ENCODE peak calls at places on chromosomes 2 and 18, in five cellular contexts. One of them, this sample, is unnamed.

GRCh38 chr2:38353402-38353801 is 23.7 kb downstream of the ATL2 start:
- ATAC-seq in pancreas: no peak
- ATAC-seq in mucosa of descending colon: no peak
- ATAC-seq in activated CD4-positive, alpha-beta T cell treated with anti-CD3 and anti-CD28 coated beads for 36 hours: peak
- ATAC-seq in RWPE2: no peak
- ATAC-seq in this sample: no peak

GRCh38 chr2:121030523-121030922 is 254.5 kb downstream of the TFCP2L1 start:
- ATAC-seq in pancreas: no peak
- ATAC-seq in mucosa of descending colon: no peak
- ATAC-seq in activated CD4-positive, alpha-beta T cell treated with anti-CD3 and anti-CD28 coated beads for 36 hours: no peak
- ATAC-seq in RWPE2: no peak
- ATAC-seq in this sample: no peak

GRCh38 chr2:119491776-119492525 is 32.3 kb downstream of the SCTR start:
- ATAC-seq in pancreas: peak
- ATAC-seq in mucosa of descending colon: peak
- ATAC-seq in activated CD4-positive, alpha-beta T cell treated with anti-CD3 and anti-CD28 coated beads for 36 hours: no peak
- ATAC-seq in RWPE2: peak
- ATAC-seq in this sample: no peak

GRCh38 chr18:31738460-31739407 is 21.9 kb downstream of the SLC25A52 start:
- ATAC-seq in pancreas: no peak
- ATAC-seq in mucosa of descending colon: no peak
- ATAC-seq in activated CD4-positive, alpha-beta T cell treated with anti-CD3 and anti-CD28 coated beads for 36 hours: no peak
- ATAC-seq in RWPE2: no peak
- ATAC-seq in this sample: no peak

GRCh38 chr2:119647440-119648169 is 31.4 kb upstream of the TMEM177 start:
- ATAC-seq in pancreas: peak
- ATAC-seq in mucosa of descending colon: no peak
- ATAC-seq in activated CD4-positive, alpha-beta T cell treated with anti-CD3 and anti-CD28 coated beads for 36 hours: no peak
- ATAC-seq in RWPE2: peak
- ATAC-seq in this sample: no peak

GRCh38 chr2:209790066-209790728 is 18.6 kb downstream of the UNC80 start:
- ATAC-seq in pancreas: no peak
- ATAC-seq in mucosa of descending colon: no peak
- ATAC-seq in activated CD4-positive, alpha-beta T cell treated with anti-CD3 and anti-CD28 coated beads for 36 hours: no peak
- ATAC-seq in RWPE2: no peak
- ATAC-seq in this sample: no peak

GRCh38 chr2:72148975-72149555 is 1.4 kb upstream of the CYP26B1 start:
- ATAC-seq in pancreas: peak
- ATAC-seq in mucosa of descending colon: peak
- ATAC-seq in activated CD4-positive, alpha-beta T cell treated with anti-CD3 and anti-CD28 coated beads for 36 hours: peak
- ATAC-seq in RWPE2: no peak
- ATAC-seq in this sample: no peak

GRCh38 chr2:241659150-241659739 is 21.8 kb downstream of the ATG4B start:
- ATAC-seq in pancreas: peak
- ATAC-seq in mucosa of descending colon: peak
- ATAC-seq in activated CD4-positive, alpha-beta T cell treated with anti-CD3 and anti-CD28 coated beads for 36 hours: peak
- ATAC-seq in RWPE2: peak
- ATAC-seq in this sample: no peak

GRCh38 chr2:170421175-170421687 is 243.3 kb downstream of the MYO3B start:
- ATAC-seq in pancreas: no peak
- ATAC-seq in mucosa of descending colon: peak
- ATAC-seq in activated CD4-positive, alpha-beta T cell treated with anti-CD3 and anti-CD28 coated beads for 36 hours: no peak
- ATAC-seq in RWPE2: peak
- ATAC-seq in this sample: no peak

GRCh38 chr18:48790869-48791635 is 159.7 kb downstream of the SMAD7 start:
- ATAC-seq in pancreas: no peak
- ATAC-seq in mucosa of descending colon: no peak
- ATAC-seq in activated CD4-positive, alpha-beta T cell treated with anti-CD3 and anti-CD28 coated beads for 36 hours: no peak
- ATAC-seq in RWPE2: no peak
- ATAC-seq in this sample: no peak

GRCh38 chr18:8242306-8242705 is 366.9 kb upstream of the RAB12 start:
- ATAC-seq in pancreas: no peak
- ATAC-seq in mucosa of descending colon: no peak
- ATAC-seq in activated CD4-positive, alpha-beta T cell treated with anti-CD3 and anti-CD28 coated beads for 36 hours: no peak
- ATAC-seq in RWPE2: no peak
- ATAC-seq in this sample: no peak

GRCh38 chr18:46274266-46274665 is 170.1 kb downstream of the HAUS1 start:
- ATAC-seq in pancreas: no peak
- ATAC-seq in mucosa of descending colon: peak
- ATAC-seq in activated CD4-positive, alpha-beta T cell treated with anti-CD3 and anti-CD28 coated beads for 36 hours: no peak
- ATAC-seq in RWPE2: peak
- ATAC-seq in this sample: no peak

GRCh38 chr2:171325886-171326585 is 107.8 kb downstream of the METTL8 start:
- ATAC-seq in pancreas: no peak
- ATAC-seq in mucosa of descending colon: peak
- ATAC-seq in activated CD4-positive, alpha-beta T cell treated with anti-CD3 and anti-CD28 coated beads for 36 hours: peak
- ATAC-seq in RWPE2: no peak
- ATAC-seq in this sample: peak

GRCh38 chr2:68368657-68369339 is 3.7 kb downstream of the PLEK start:
- ATAC-seq in pancreas: no peak
- ATAC-seq in mucosa of descending colon: peak
- ATAC-seq in activated CD4-positive, alpha-beta T cell treated with anti-CD3 and anti-CD28 coated beads for 36 hours: no peak
- ATAC-seq in RWPE2: peak
- ATAC-seq in this sample: no peak

GRCh38 chr2:172710584-172711024 is 25.0 kb upstream of the RAPGEF4 start:
- ATAC-seq in pancreas: peak
- ATAC-seq in mucosa of descending colon: peak
- ATAC-seq in activated CD4-positive, alpha-beta T cell treated with anti-CD3 and anti-CD28 coated beads for 36 hours: no peak
- ATAC-seq in RWPE2: peak
- ATAC-seq in this sample: no peak

GRCh38 chr2:6944546-6944945 is 27.3 kb downstream of the RNF144A start:
- ATAC-seq in pancreas: no peak
- ATAC-seq in mucosa of descending colon: no peak
- ATAC-seq in activated CD4-positive, alpha-beta T cell treated with anti-CD3 and anti-CD28 coated beads for 36 hours: no peak
- ATAC-seq in RWPE2: no peak
- ATAC-seq in this sample: no peak

GRCh38 chr2:224379986-224380385 is 21.9 kb downstream of the FAM124B start:
- ATAC-seq in pancreas: peak
- ATAC-seq in mucosa of descending colon: no peak
- ATAC-seq in activated CD4-positive, alpha-beta T cell treated with anti-CD3 and anti-CD28 coated beads for 36 hours: no peak
- ATAC-seq in RWPE2: no peak
- ATAC-seq in this sample: no peak

GRCh38 chr18:48167901-48168300 is 237.4 kb upstream of the SMAD2 start:
- ATAC-seq in pancreas: peak
- ATAC-seq in mucosa of descending colon: peak
- ATAC-seq in activated CD4-positive, alpha-beta T cell treated with anti-CD3 and anti-CD28 coated beads for 36 hours: no peak
- ATAC-seq in RWPE2: no peak
- ATAC-seq in this sample: no peak

GRCh38 chr2:112685167-112685884 is 35.5 kb upstream of the NT5DC4 start:
- ATAC-seq in pancreas: no peak
- ATAC-seq in mucosa of descending colon: no peak
- ATAC-seq in activated CD4-positive, alpha-beta T cell treated with anti-CD3 and anti-CD28 coated beads for 36 hours: no peak
- ATAC-seq in RWPE2: peak
- ATAC-seq in this sample: no peak

GRCh38 chr2:177289824-177290632 is 25.5 kb upstream of the NFE2L2 start:
- ATAC-seq in pancreas: no peak
- ATAC-seq in mucosa of descending colon: peak
- ATAC-seq in activated CD4-positive, alpha-beta T cell treated with anti-CD3 and anti-CD28 coated beads for 36 hours: peak
- ATAC-seq in RWPE2: no peak
- ATAC-seq in this sample: peak

GRCh38 chr18:39564716-39565115 is 1999.1 kb upstream of the CELF4 start:
- ATAC-seq in pancreas: no peak
- ATAC-seq in mucosa of descending colon: no peak
- ATAC-seq in activated CD4-positive, alpha-beta T cell treated with anti-CD3 and anti-CD28 coated beads for 36 hours: no peak
- ATAC-seq in RWPE2: no peak
- ATAC-seq in this sample: no peak

GRCh38 chr2:8408560-8409460 is 273.0 kb upstream of the ID2 start:
- ATAC-seq in pancreas: no peak
- ATAC-seq in mucosa of descending colon: no peak
- ATAC-seq in activated CD4-positive, alpha-beta T cell treated with anti-CD3 and anti-CD28 coated beads for 36 hours: peak
- ATAC-seq in RWPE2: no peak
- ATAC-seq in this sample: peak

GRCh38 chr2:85719609-85720240 is 25.6 kb downstream of the GNLY start:
- ATAC-seq in pancreas: no peak
- ATAC-seq in mucosa of descending colon: no peak
- ATAC-seq in activated CD4-positive, alpha-beta T cell treated with anti-CD3 and anti-CD28 coated beads for 36 hours: no peak
- ATAC-seq in RWPE2: no peak
- ATAC-seq in this sample: no peak

GRCh38 chr2:179671314-179671713 is 190.1 kb downstream of the ZNF385B start:
- ATAC-seq in pancreas: no peak
- ATAC-seq in mucosa of descending colon: no peak
- ATAC-seq in activated CD4-positive, alpha-beta T cell treated with anti-CD3 and anti-CD28 coated beads for 36 hours: no peak
- ATAC-seq in RWPE2: no peak
- ATAC-seq in this sample: no peak

GRCh38 chr2:70190086-70190412 is 770 bp downstream of the C2orf42 start:
- ATAC-seq in pancreas: peak
- ATAC-seq in mucosa of descending colon: peak
- ATAC-seq in activated CD4-positive, alpha-beta T cell treated with anti-CD3 and anti-CD28 coated beads for 36 hours: no peak
- ATAC-seq in RWPE2: no peak
- ATAC-seq in this sample: no peak

GRCh38 chr2:217638533-217638932 is 364.3 kb downstream of the TNS1 start:
- ATAC-seq in pancreas: no peak
- ATAC-seq in mucosa of descending colon: no peak
- ATAC-seq in activated CD4-positive, alpha-beta T cell treated with anti-CD3 and anti-CD28 coated beads for 36 hours: no peak
- ATAC-seq in RWPE2: no peak
- ATAC-seq in this sample: no peak

GRCh38 chr2:105144941-105145300 is 96.6 kb upstream of the GPR45 start:
- ATAC-seq in pancreas: no peak
- ATAC-seq in mucosa of descending colon: no peak
- ATAC-seq in activated CD4-positive, alpha-beta T cell treated with anti-CD3 and anti-CD28 coated beads for 36 hours: peak
- ATAC-seq in RWPE2: no peak
- ATAC-seq in this sample: peak

GRCh38 chr2:105943977-105944376 is 199.3 kb downstream of the NCK2 start:
- ATAC-seq in pancreas: no peak
- ATAC-seq in mucosa of descending colon: no peak
- ATAC-seq in activated CD4-positive, alpha-beta T cell treated with anti-CD3 and anti-CD28 coated beads for 36 hours: no peak
- ATAC-seq in RWPE2: no peak
- ATAC-seq in this sample: no peak

GRCh38 chr2:45353879-45354278 is 257.2 kb downstream of the SRBD1 start:
- ATAC-seq in pancreas: no peak
- ATAC-seq in mucosa of descending colon: peak
- ATAC-seq in activated CD4-positive, alpha-beta T cell treated with anti-CD3 and anti-CD28 coated beads for 36 hours: no peak
- ATAC-seq in RWPE2: peak
- ATAC-seq in this sample: no peak

GRCh38 chr2:128306081-128306930 is 12.4 kb downstream of the HS6ST1 start:
- ATAC-seq in pancreas: peak
- ATAC-seq in mucosa of descending colon: peak
- ATAC-seq in activated CD4-positive, alpha-beta T cell treated with anti-CD3 and anti-CD28 coated beads for 36 hours: no peak
- ATAC-seq in RWPE2: peak
- ATAC-seq in this sample: no peak

GRCh38 chr2:98846041-98846440 is 90.0 kb downstream of the CRACDL start:
- ATAC-seq in pancreas: no peak
- ATAC-seq in mucosa of descending colon: no peak
- ATAC-seq in activated CD4-positive, alpha-beta T cell treated with anti-CD3 and anti-CD28 coated beads for 36 hours: no peak
- ATAC-seq in RWPE2: no peak
- ATAC-seq in this sample: no peak

GRCh38 chr2:196464311-196464710 is 175.2 kb upstream of the CCDC150 start:
- ATAC-seq in pancreas: no peak
- ATAC-seq in mucosa of descending colon: no peak
- ATAC-seq in activated CD4-positive, alpha-beta T cell treated with anti-CD3 and anti-CD28 coated beads for 36 hours: no peak
- ATAC-seq in RWPE2: no peak
- ATAC-seq in this sample: no peak

GRCh38 chr2:157777425-157777824 is 98.7 kb downstream of the ACVR1 start:
- ATAC-seq in pancreas: peak
- ATAC-seq in mucosa of descending colon: no peak
- ATAC-seq in activated CD4-positive, alpha-beta T cell treated with anti-CD3 and anti-CD28 coated beads for 36 hours: no peak
- ATAC-seq in RWPE2: no peak
- ATAC-seq in this sample: no peak

GRCh38 chr2:59301466-59302402 is 1060.6 kb upstream of the FANCL start:
- ATAC-seq in pancreas: peak
- ATAC-seq in mucosa of descending colon: peak
- ATAC-seq in activated CD4-positive, alpha-beta T cell treated with anti-CD3 and anti-CD28 coated beads for 36 hours: peak
- ATAC-seq in RWPE2: peak
- ATAC-seq in this sample: no peak

GRCh38 chr2:67540962-67541361 is 143.8 kb downstream of the ETAA1 start:
- ATAC-seq in pancreas: no peak
- ATAC-seq in mucosa of descending colon: no peak
- ATAC-seq in activated CD4-positive, alpha-beta T cell treated with anti-CD3 and anti-CD28 coated beads for 36 hours: no peak
- ATAC-seq in RWPE2: no peak
- ATAC-seq in this sample: no peak

GRCh38 chr18:45521777-45522176 is 93.5 kb upstream of the SLC14A2 start:
- ATAC-seq in pancreas: no peak
- ATAC-seq in mucosa of descending colon: peak
- ATAC-seq in activated CD4-positive, alpha-beta T cell treated with anti-CD3 and anti-CD28 coated beads for 36 hours: no peak
- ATAC-seq in RWPE2: no peak
- ATAC-seq in this sample: no peak

GRCh38 chr2:237156857-237157550 is 71.3 kb downstream of the COPS8 start:
- ATAC-seq in pancreas: no peak
- ATAC-seq in mucosa of descending colon: no peak
- ATAC-seq in activated CD4-positive, alpha-beta T cell treated with anti-CD3 and anti-CD28 coated beads for 36 hours: no peak
- ATAC-seq in RWPE2: no peak
- ATAC-seq in this sample: no peak

GRCh38 chr2:207746131-207746530 is 23.6 kb downstream of the FZD5 start:
- ATAC-seq in pancreas: peak
- ATAC-seq in mucosa of descending colon: peak
- ATAC-seq in activated CD4-positive, alpha-beta T cell treated with anti-CD3 and anti-CD28 coated beads for 36 hours: peak
- ATAC-seq in RWPE2: peak
- ATAC-seq in this sample: peak

GRCh38 chr2:173165443-173166234 is 90.0 kb downstream of the MAP3K20 start:
- ATAC-seq in pancreas: no peak
- ATAC-seq in mucosa of descending colon: no peak
- ATAC-seq in activated CD4-positive, alpha-beta T cell treated with anti-CD3 and anti-CD28 coated beads for 36 hours: no peak
- ATAC-seq in RWPE2: no peak
- ATAC-seq in this sample: no peak